ENCODE peak calls at places on chromosomes 6 and 20, in nine cellular contexts. W is pancreas, I is cardiac muscle cell, Q is ovary, J is Panc1, D is right lobe of liver, O is heart left ventricle, Z is adrenal gland, E is psoas muscle. F is an unnamed sample.

GRCh38 chr6:10410214-10410873 is 4.5 kb downstream of the TFAP2A start:
- DNase-seq in W (no peak), I (no peak), Q (no peak), J (no peak), D (no peak), O (no peak), Z (no peak), E (no peak), F (no peak)

GRCh38 chr6:90186637-90187361 is 109.8 kb downstream of the BACH2 start:
- DNase-seq in W (no peak), I (no peak), Q (no peak), J (no peak), D (no peak), O (no peak), Z (no peak), E (no peak), F (no peak)

GRCh38 chr6:117078624-117079023 is 186.7 kb upstream of the VGLL2 start:
- DNase-seq in W (no peak), I (no peak), Q (no peak), J (no peak), D (no peak), O (no peak), Z (no peak), E (no peak), F (no peak)

GRCh38 chr20:50515471-50516106 is 5.4 kb downstream of the PTPN1 start:
- DNase-seq in W (no peak), I (no peak), Q (no peak), J (no peak), D (no peak), O (no peak), Z (no peak), E (no peak), F (no peak)

GRCh38 chr6:110356778-110357177 is 1.4 kb downstream of the METTL24 start:
- DNase-seq in W (no peak), I (no peak), Q (peak; percentile 13), J (no peak), D (no peak), O (no peak), Z (no peak), E (no peak), F (no peak)

GRCh38 chr6:96499781-96500180 is 21.8 kb upstream of the UFL1 start:
- DNase-seq in W (no peak), I (no peak), Q (no peak), J (no peak), D (no peak), O (no peak), Z (no peak), E (no peak), F (no peak)

GRCh38 chr6:90123796-90124195 is 172.8 kb downstream of the BACH2 start:
- DNase-seq in W (no peak), I (peak; percentile 18), Q (no peak), J (no peak), D (no peak), O (no peak), Z (no peak), E (no peak), F (no peak)

GRCh38 chr20:45545754-45546453 is 1.3 kb downstream of the EPPIN start:
- DNase-seq in W (no peak), I (peak; percentile 54), Q (no peak), J (no peak), D (no peak), O (no peak), Z (no peak), E (no peak), F (no peak)

GRCh38 chr6:132023490-132023889 is 72.3 kb upstream of the CCN2 start:
- DNase-seq in W (no peak), I (no peak), Q (no peak), J (no peak), D (no peak), O (no peak), Z (no peak), E (no peak), F (no peak)

GRCh38 chr20:62952373-62953166 is at the start of gene SLC17A9:
- DNase-seq in W (peak; percentile 29), I (peak; percentile 38), Q (peak; percentile 51), J (no peak), D (peak; percentile 98), O (peak; percentile 81), Z (peak; percentile 48), E (peak; percentile 74), F (peak; percentile 83)

GRCh38 chr6:43060034-43060754 is 763 bp downstream of the KLC4 start:
- DNase-seq in W (peak; percentile 72), I (peak; percentile 9), Q (no peak), J (no peak), D (peak; percentile 96), O (no peak), Z (no peak), E (no peak), F (no peak)

GRCh38 chr20:56628873-56629463 is at the start of gene TFAP2C:
- DNase-seq in W (peak; percentile 66), I (peak; percentile 45), Q (peak; percentile 9), J (no peak), D (no peak), O (peak; percentile 68), Z (peak; percentile 40), E (peak; percentile 65), F (no peak)

GRCh38 chr6:132936641-132937040 is 122.3 kb downstream of the RPS12 start:
- DNase-seq in W (no peak), I (no peak), Q (no peak), J (no peak), D (no peak), O (no peak), Z (no peak), E (no peak), F (no peak)

GRCh38 chr6:37640776-37641395 is 56.8 kb downstream of the MDGA1 start:
- DNase-seq in W (no peak), I (no peak), Q (no peak), J (no peak), D (no peak), O (no peak), Z (no peak), E (no peak), F (no peak)

GRCh38 chr6:40894962-40895799 is 143.8 kb downstream of the UNC5CL start:
- DNase-seq in W (peak; percentile 58), I (peak; percentile 62), Q (peak; percentile 57), J (no peak), D (no peak), O (peak; percentile 65), Z (peak; percentile 67), E (peak; percentile 42), F (peak; percentile 67)

GRCh38 chr6:7640607-7641577 is 50.9 kb downstream of the SNRNP48 start:
- DNase-seq in W (no peak), I (peak; percentile 74), Q (no peak), J (no peak), D (no peak), O (no peak), Z (no peak), E (no peak), F (no peak)
- TF ChIP-seq CTCF in W (no peak), I (no peak), Q (no peak), J (no peak), D (no peak), O (no peak), Z (no peak), E (no peak), F (no peak)

GRCh38 chr6:69362209-69362608 is 434.6 kb downstream of the LMBRD1 start:
- DNase-seq in W (no peak), I (no peak), Q (no peak), J (no peak), D (no peak), O (no peak), Z (no peak), E (no peak), F (no peak)
- H3K27ac ChIP-seq in W (no peak overlapping the region), I (no peak overlapping the region), Q (no peak overlapping the region), J (no peak overlapping the region), D (no peak overlapping the region), O (no peak overlapping the region), Z (no peak overlapping the region), E (no peak overlapping the region), F (no peak overlapping the region)

GRCh38 chr20:31951530-31952453 is at the start of gene PDRG1:
- DNase-seq in W (peak; percentile 90), I (peak; percentile 97), Q (peak; percentile 93), J (peak; percentile 93), D (peak; percentile 95), O (peak; percentile 98), Z (peak; percentile 94), E (peak; percentile 96), F (peak; percentile 94)
- TF ChIP-seq CTCF in W (peak; percentile 86), I (peak; percentile 91), Q (peak; percentile 94), J (peak; percentile 100), D (peak; percentile 98), O (peak; percentile 95), Z (peak; percentile 84), E (peak; percentile 92), F (peak; percentile 83)

GRCh38 chr6:5188646-5189045 is 72.1 kb downstream of the LYRM4 start:
- DNase-seq in W (no peak), I (no peak), Q (no peak), J (no peak), D (no peak), O (no peak), Z (peak; percentile 49), E (peak; percentile 14), F (no peak)
- H3K27ac ChIP-seq in W (no peak overlapping the region), I (no peak overlapping the region), Q (no peak overlapping the region), J (no peak overlapping the region), D (no peak overlapping the region), O (no peak overlapping the region), Z (no peak overlapping the region), E (no peak overlapping the region), F (no peak overlapping the region)

F was measured in coronary artery.